ENCODE peak calls at places on chromosomes 2 and 18, in five cellular contexts. K is uterus; S is CD4-positive, alpha-beta memory T cell; Y is aorta; A is Karpas-422. E is an unnamed sample.

GRCh38 chr2:228866044-228866443 is 405.0 kb downstream of the PID1 start:
- DNase-seq in K (no peak), S (no peak), Y (no peak), A (no peak), E (no peak)

GRCh38 chr18:49227456-49227855 is 233.0 kb downstream of the DYM start:
- DNase-seq in K (no peak), S (peak; percentile 42), Y (no peak), A (no peak), E (no peak)

GRCh38 chr2:23824777-23825212 is 102.1 kb downstream of the ATAD2B start:
- DNase-seq in K (no peak), S (peak; percentile 50), Y (no peak), A (peak; percentile 87), E (no peak)

GRCh38 chr18:79583984-79584401 is 95.6 kb upstream of the CTDP1 start:
- DNase-seq in K (no peak), S (no peak), Y (peak; percentile 39), A (no peak), E (no peak)

GRCh38 chr2:129055829-129056228 is 737.2 kb upstream of the HS6ST1 start:
- DNase-seq in K (no peak), S (no peak), Y (no peak), A (no peak), E (no peak)

GRCh38 chr2:180050246-180050645 is 43.1 kb upstream of the CWC22 start:
- DNase-seq in K (no peak), S (no peak), Y (no peak), A (no peak), E (no peak)

GRCh38 chr18:46516555-46516954 is 140.5 kb downstream of the LOXHD1 start:
- DNase-seq in K (no peak), S (no peak), Y (no peak), A (no peak), E (no peak)

GRCh38 chr2:76958749-76959148 is 563.4 kb downstream of the LRRTM4 start:
- DNase-seq in K (no peak), S (no peak), Y (no peak), A (peak; percentile 54), E (no peak)

GRCh38 chr2:37335604-37336003 is 8.8 kb upstream of the QPCT start:
- DNase-seq in K (no peak), S (no peak), Y (no peak), A (no peak), E (no peak)

GRCh38 chr2:239463541-239464165 is 62.8 kb upstream of the HDAC4 start:
- DNase-seq in K (no peak), S (no peak), Y (peak; percentile 51), A (no peak), E (no peak)

GRCh38 chr2:185984670-185985069 is 246.1 kb downstream of the FSIP2 start:
- DNase-seq in K (no peak), S (no peak), Y (no peak), A (no peak), E (no peak)

GRCh38 chr18:54090856-54091255 is 133.6 kb downstream of the MBD2 start:
- DNase-seq in K (no peak), S (no peak), Y (no peak), A (no peak), E (no peak)

GRCh38 chr2:174025271-174026121 is 60.3 kb upstream of the SP3 start:
- DNase-seq in K (peak; percentile 93), S (no peak), Y (peak; percentile 87), A (no peak), E (peak; percentile 95)

GRCh38 chr2:75431757-75432156 is 129.0 kb downstream of the EVA1A start:
- DNase-seq in K (no peak), S (no peak), Y (no peak), A (peak; percentile 97), E (no peak)

GRCh38 chr2:193279361-193279760 is 1084.6 kb upstream of the TMEFF2 start:
- DNase-seq in K (no peak), S (no peak), Y (no peak), A (no peak), E (no peak)

GRCh38 chr2:96665083-96665569 is 22.6 kb downstream of the FER1L5 start:
- DNase-seq in K (peak; percentile 71), S (no peak), Y (peak; percentile 79), A (no peak), E (peak; percentile 62)

GRCh38 chr2:204842731-204843490 is 297.6 kb downstream of the PARD3B start:
- DNase-seq in K (peak; percentile 47), S (no peak), Y (peak; percentile 57), A (no peak), E (peak; percentile 71)

DNA sequence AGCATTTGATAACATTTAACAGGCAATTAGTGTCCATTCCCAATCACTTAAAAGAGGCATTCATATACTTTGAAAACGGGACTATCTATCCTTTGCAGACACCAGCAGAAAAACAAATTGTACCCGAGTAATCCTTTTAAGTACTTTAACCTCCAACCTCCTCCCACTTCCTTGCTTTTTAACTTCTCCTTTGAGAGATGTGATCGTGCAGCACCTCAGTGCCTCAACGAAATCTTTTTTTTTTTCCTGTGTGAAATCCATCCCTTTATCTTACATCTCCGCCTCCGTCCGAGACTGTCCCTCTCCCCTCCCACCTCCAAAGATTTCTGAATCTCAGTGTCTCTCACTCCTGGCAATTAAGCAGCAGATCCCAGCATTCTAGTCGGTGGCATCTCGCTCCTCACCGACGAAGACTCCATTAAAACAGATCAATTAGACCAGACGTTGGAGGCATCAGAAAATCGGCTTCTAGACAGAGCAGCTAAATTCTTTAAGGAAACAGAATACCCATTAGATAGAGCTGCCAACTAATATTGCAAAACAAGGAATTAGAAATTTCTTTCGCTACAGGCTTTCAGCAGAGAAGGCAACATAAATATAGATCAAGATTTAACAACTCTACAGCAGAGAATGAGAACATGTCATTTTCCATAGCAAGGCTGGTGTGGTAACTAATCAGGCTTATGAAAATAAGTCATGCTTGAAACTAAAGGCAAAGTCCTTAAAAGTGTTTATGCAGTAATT is 1.9 kb upstream of the TMEFF2 start:
- DNase-seq in K (no peak), S (no peak), Y (no peak), A (no peak), E (no peak)
- H3K27ac ChIP-seq in K (no peak overlapping the region), S (no peak overlapping the region), Y (no peak overlapping the region), A (no peak overlapping the region), E (no peak overlapping the region)

GRCh38 chr2:241991236-241991635 is 121.7 kb downstream of the RTP5 start:
- DNase-seq in K (no peak), S (no peak), Y (no peak), A (no peak), E (no peak)

GRCh38 chr2:241989074-241989473 is 119.5 kb downstream of the RTP5 start:
- DNase-seq in K (no peak), S (no peak), Y (no peak), A (no peak), E (no peak)

GRCh38 chr2:241988146-241988545 is 118.6 kb downstream of the RTP5 start:
- DNase-seq in K (no peak), S (no peak), Y (no peak), A (no peak), E (no peak)

GRCh38 chr2:241992753-241993152 is 123.2 kb downstream of the RTP5 start:
- DNase-seq in K (no peak), S (no peak), Y (no peak), A (no peak), E (no peak)

DNA sequence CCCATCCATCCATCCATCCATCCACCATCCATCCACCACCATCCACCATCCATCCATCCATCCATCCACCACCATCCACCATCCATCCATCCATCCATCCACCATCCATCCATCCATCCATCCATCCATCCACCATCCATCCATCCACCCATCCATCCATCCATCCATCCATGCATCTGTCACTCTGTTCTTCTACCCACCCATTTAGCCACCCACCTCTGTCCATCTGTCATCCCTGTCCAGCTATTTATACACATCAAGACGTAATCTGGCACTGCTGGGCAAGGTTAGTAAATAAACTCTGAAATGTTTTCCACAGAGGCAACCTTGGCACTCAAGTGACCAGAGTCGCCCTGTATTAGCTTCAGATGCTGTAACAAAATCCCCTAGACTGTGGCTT is 120.9 kb downstream of the RTP5 start:
- DNase-seq in K (no peak), S (no peak), Y (no peak), A (no peak), E (no peak)
- H3K27ac ChIP-seq in K (no peak overlapping the region), S (no peak overlapping the region), Y (no peak overlapping the region), A (no peak overlapping the region), E (no peak overlapping the region)

GRCh38 chr2:134669731-134670669 is 48.8 kb downstream of the TMEM163 start:
- DNase-seq in K (no peak), S (peak; percentile 91), Y (no peak), A (no peak), E (no peak)

GRCh38 chr2:134668821-134669220 is 50.0 kb downstream of the TMEM163 start:
- DNase-seq in K (no peak), S (peak; percentile 87), Y (no peak), A (no peak), E (no peak)

GRCh38 chr2:134671498-134671897 is 47.3 kb downstream of the TMEM163 start:
- DNase-seq in K (no peak), S (no peak), Y (no peak), A (no peak), E (no peak)

GRCh38 chr2:134667541-134667940 is 51.3 kb downstream of the TMEM163 start:
- DNase-seq in K (no peak), S (no peak), Y (no peak), A (no peak), E (no peak)

GRCh38 chr2:134670955-134671354 is 47.8 kb downstream of the TMEM163 start:
- DNase-seq in K (no peak), S (no peak), Y (no peak), A (no peak), E (no peak)
- H3K27ac ChIP-seq in K (no peak overlapping the region), S (peak overlapping the region; percentile 59), Y (no peak overlapping the region), A (no peak overlapping the region), E (peak overlapping the region; percentile 20)

GRCh38 chr2:201964631-201965206 is 68.9 kb upstream of the FZD7 start:
- DNase-seq in K (no peak), S (peak; percentile 41), Y (no peak), A (no peak), E (no peak)
- H3K27ac ChIP-seq in K (no peak overlapping the region), S (no peak overlapping the region), Y (no peak overlapping the region), A (no peak overlapping the region), E (no peak overlapping the region)

GRCh38 chr2:213185147-213185822 is 33.9 kb upstream of the IKZF2 start:
- DNase-seq in K (no peak), S (no peak), Y (no peak), A (no peak), E (no peak)
- H3K27ac ChIP-seq in K (no peak overlapping the region), S (no peak overlapping the region), Y (no peak overlapping the region), A (no peak overlapping the region), E (no peak overlapping the region)

DNA sequence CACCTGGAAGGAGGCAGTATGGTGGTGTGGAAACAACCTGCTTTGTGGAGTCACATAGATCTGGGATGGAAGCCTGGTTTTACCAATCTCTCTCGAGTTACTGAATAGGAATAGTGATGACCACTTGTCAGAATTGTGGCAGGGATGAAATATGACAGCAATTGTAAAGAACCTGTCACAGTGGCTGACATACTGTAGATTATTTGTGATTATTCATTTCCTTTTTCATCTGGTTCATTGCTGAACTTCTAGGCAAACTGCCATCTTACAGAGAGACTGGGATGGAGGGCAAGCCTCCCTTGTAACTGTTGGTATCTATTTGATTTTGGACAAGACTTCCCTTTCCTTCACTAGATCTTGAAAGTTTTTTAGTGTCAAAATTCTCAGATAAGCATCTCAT is 42.0 kb downstream of the FMNL2 start:
- DNase-seq in K (no peak), S (no peak), Y (no peak), A (no peak), E (no peak)
- H3K27ac ChIP-seq in K (no peak overlapping the region), S (no peak overlapping the region), Y (no peak overlapping the region), A (no peak overlapping the region), E (no peak overlapping the region)

GRCh38 chr2:226414313-226414712 is 385.3 kb downstream of the IRS1 start:
- DNase-seq in K (no peak), S (no peak), Y (no peak), A (no peak), E (no peak)
- H3K27ac ChIP-seq in K (no peak overlapping the region), S (no peak overlapping the region), Y (no peak overlapping the region), A (no peak overlapping the region), E (no peak overlapping the region)

GRCh38 chr2:210002158-210003157 is at the start of gene RPE:
- DNase-seq in K (peak; percentile 94), S (peak; percentile 96), Y (peak; percentile 98), A (peak; percentile 99), E (peak; percentile 94)
- H3K27ac ChIP-seq in K (peak within 1 kb of the TSS; percentile 86), S (peak within 1 kb of the TSS; percentile 68), Y (no peak within 1 kb of the TSS), A (peak within 1 kb of the TSS; percentile 69), E (peak within 1 kb of the TSS; percentile 85)